ENCODE peak calls at places on chromosomes 5 and 9, in four cellular contexts. X is A673; S is cardiac muscle cell; T is CD8-positive, alpha-beta T cell. Q is an unnamed sample.

GRCh38 chr5:56852228-56853000 is 37.1 kb downstream of the MAP3K1 start:
- DNase-seq in X (no peak), S (peak), T (no peak), Q (no peak)

GRCh38 chr9:123561055-123561454 is 205.1 kb downstream of the CRB2 start:
- DNase-seq in X (no peak), S (no peak), T (no peak), Q (no peak)

GRCh38 chr9:131733601-131734061 is 6.2 kb downstream of the RAPGEF1 start:
- DNase-seq in X (peak), S (peak), T (peak), Q (peak)

GRCh38 chr5:54455413-54456157 is at the start of gene HSPB3:
- DNase-seq in X (peak), S (peak), T (no peak), Q (peak)

GRCh38 chr5:1175015-1175414 is 26.4 kb upstream of the SLC6A19 start:
- DNase-seq in X (no peak), S (no peak), T (no peak), Q (no peak)

GRCh38 chr5:179195561-179196419 is 135.6 kb downstream of the ZNF354C start:
- DNase-seq in X (no peak), S (no peak), T (no peak), Q (peak)

GRCh38 chr9:137881591-137882505 is 4.3 kb downstream of the CACNA1B start:
- DNase-seq in X (no peak), S (no peak), T (no peak), Q (peak)

GRCh38 chr9:13615660-13616615 is 336.4 kb upstream of the MPDZ start:
- DNase-seq in X (no peak), S (no peak), T (no peak), Q (no peak)

GRCh38 chr5:83197326-83197725 is 120.0 kb downstream of the XRCC4 start:
- DNase-seq in X (peak), S (no peak), T (no peak), Q (no peak)

GRCh38 chr9:132622144-132622543 is 39.7 kb downstream of the BARHL1 start:
- DNase-seq in X (peak), S (peak), T (no peak), Q (no peak)

GRCh38 chr9:130531670-130532069 is 47.7 kb upstream of the FUBP3 start:
- DNase-seq in X (no peak), S (peak), T (no peak), Q (no peak)

GRCh38 chr9:110808599-110808980 is 140.0 kb downstream of the MUSK start:
- DNase-seq in X (no peak), S (no peak), T (no peak), Q (no peak)

GRCh38 chr5:136910625-136911024 is 545.3 kb upstream of the TRPC7 start:
- DNase-seq in X (no peak), S (no peak), T (no peak), Q (no peak)

GRCh38 chr5:1513326-1514026 is 10.3 kb downstream of the LPCAT1 start:
- DNase-seq in X (no peak), S (no peak), T (no peak), Q (peak)

GRCh38 chr5:76617229-76617628 is 6.0 kb downstream of the F2RL2 start:
- DNase-seq in X (no peak), S (no peak), T (no peak), Q (no peak)

GRCh38 chr5:126395198-126395597 is 28.0 kb upstream of the GRAMD2B start:
- DNase-seq in X (no peak), S (peak), T (no peak), Q (no peak)

GRCh38 chr5:81212211-81212687 is 20.9 kb upstream of the CKMT2 start:
- DNase-seq in X (no peak), S (no peak), T (no peak), Q (no peak)

GRCh38 chr9:70081120-70081495 is 37.5 kb downstream of the MAMDC2 start:
- DNase-seq in X (no peak), S (no peak), T (no peak), Q (peak)
- TF ChIP-seq CTCF in X (no peak), S (no peak), T (no peak), Q (no peak)

GRCh38 chr9:90271707-90272106 is 370.9 kb downstream of the DIRAS2 start:
- DNase-seq in X (no peak), S (no peak), T (no peak), Q (no peak)

GRCh38 chr9:90268613-90269012 is 374.0 kb downstream of the DIRAS2 start:
- DNase-seq in X (no peak), S (no peak), T (no peak), Q (no peak)
- TF ChIP-seq CTCF in X (no peak), S (no peak), T (no peak), Q (no peak)

GRCh38 chr5:103942587-103943186 is 380.1 kb upstream of the NUDT12 start:
- DNase-seq in X (peak), S (no peak), T (no peak), Q (no peak)
- TF ChIP-seq CTCF in X (peak), S (no peak), T (no peak), Q (peak)

DNA sequence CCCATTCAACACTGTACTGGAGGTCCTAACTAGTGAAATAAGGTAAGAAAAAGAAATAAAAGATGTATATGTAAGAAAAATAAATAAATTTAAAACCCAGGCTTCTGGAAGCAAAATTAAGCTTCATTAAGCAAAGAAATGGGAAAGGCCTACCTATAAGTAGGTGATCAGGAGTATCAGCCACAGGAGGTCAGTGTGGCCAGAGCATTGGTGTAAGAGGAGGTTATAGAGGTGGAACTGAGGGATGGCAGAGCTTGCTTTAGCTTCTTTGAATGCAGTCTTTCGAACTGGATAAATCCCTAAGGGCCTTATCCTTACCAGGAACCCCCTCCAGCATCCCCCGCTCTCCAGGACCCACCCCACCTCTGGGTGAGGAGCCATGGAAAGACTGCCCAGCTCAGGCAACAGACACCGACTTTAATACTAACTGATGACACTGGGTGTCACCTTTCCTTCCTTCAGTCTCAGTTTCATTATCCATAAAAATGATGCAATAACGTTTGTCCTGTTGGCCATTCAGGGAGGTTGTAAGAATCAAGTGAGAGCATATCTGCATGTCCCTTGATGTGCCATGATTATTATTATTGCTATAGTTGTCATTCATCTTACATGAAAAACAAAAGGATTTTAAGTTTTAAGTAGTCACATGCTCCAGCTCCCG is 50.9 kb upstream of the CTNNA1 start:
- DNase-seq in X (no peak), S (no peak), T (no peak), Q (no peak)
- TF ChIP-seq CTCF in X (no peak), S (no peak), T (no peak), Q (no peak)

DNA sequence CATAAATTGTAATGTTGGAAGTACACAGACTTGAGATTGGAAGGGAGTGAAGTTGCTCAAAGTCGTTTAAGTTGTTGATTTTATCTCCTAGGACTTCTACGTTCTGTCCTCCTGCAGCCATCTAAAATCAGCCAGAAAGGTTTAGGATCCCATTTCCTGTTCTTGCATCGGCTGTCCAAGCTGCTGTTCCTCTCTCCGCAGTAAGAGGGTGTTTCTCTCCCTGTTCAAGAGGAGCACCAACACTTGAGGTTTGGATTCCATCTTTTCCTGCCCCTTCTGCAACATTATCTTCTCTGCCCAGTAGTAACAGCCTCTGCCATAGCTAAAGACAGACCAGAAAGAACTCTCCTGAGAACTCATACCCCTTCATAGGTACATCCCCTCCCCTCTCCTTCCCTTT is 373.4 kb downstream of the GADD45G start:
- DNase-seq in X (peak), S (peak), T (no peak), Q (no peak)
- TF ChIP-seq CTCF in X (peak), S (peak), T (no peak), Q (peak)

GRCh38 chr5:140118294-140118936 is 4.5 kb downstream of the PURA start:
- DNase-seq in X (peak), S (no peak), T (no peak), Q (peak)
- TF ChIP-seq CTCF in X (peak), S (peak), T (no peak), Q (no peak)

DNA sequence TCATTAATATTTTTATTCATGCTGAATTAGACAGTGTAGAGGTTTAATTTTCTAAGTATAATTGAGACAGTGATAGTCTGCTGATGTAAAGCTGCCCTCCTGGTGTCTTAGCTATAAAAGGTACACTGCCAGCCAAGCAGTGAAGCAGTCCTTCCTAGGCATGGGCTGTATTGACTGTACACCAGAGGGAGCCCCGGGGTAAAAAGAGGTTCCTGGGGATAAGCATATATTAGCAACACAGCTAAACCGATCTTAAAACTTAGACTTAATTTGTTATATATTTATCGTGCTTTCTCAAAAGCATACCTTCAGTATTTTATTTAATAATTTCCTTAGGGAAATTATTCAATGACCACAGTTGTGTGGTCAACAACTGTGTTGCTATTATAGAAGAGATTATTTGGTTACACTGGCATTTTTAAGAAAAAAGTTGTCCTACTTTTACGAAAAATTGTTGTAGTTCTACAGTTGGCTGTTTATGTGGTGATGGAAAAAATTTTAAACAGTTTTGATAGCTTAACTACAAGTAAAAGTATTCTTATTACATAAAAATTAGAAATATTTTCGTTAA is 68.8 kb downstream of the ELL2 start:
- DNase-seq in X (peak), S (peak), T (peak), Q (peak)
- TF ChIP-seq CTCF in X (peak), S (peak), T (no peak), Q (peak)

DNA sequence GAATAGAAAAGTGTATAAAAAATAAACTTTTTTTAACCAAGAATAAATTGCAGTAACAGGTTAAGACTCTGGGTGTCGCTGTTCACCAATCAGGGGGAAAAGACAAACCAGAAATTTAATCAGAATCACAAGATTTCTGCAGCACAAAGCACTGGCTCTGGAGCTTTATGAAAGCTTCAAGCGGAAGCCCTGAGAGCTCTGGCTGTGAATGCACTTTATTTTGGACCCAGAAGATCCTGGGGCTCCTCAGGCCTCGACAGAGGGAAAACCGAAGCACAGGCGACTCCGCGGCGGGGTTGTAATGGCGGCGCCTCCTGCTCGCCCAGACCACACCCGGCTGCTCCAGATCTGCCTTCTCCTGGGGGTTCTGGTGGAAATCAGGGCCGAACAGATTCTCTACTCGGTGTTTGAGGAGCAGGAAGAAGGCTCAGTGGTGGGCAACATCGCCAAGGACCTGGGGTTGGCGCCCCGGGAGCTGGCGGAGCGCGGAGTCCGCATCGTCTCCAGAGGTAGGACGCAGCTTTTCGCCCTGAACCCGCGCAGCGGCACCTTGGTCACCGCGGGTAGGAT is at the start of gene PCDHGA4:
- DNase-seq in X (no peak), S (peak), T (no peak), Q (no peak)
- TF ChIP-seq CTCF in X (peak), S (peak), T (peak), Q (peak)

GRCh38 chr5:71922584-71923106 is 184.6 kb upstream of the MAP1B start:
- DNase-seq in X (peak), S (peak), T (no peak), Q (no peak)
- TF ChIP-seq CTCF in X (no peak), S (no peak), T (no peak), Q (no peak)

Q was measured in osteoblast.